ENCODE peak calls at places on chromosomes 7 and 10, in four cellular contexts. One of them, this sample, is unnamed.

GRCh38 chr7:98254951-98255610 is 3.0 kb upstream of the TECPR1 start:
- DNase-seq in fibroblast of mammary gland: no peak
- DNase-seq in heart left ventricle: no peak
- DNase-seq in progenitor cell of endocrine pancreas: no peak
- DNase-seq in this sample: no peak

GRCh38 chr10:34171957-34172527 is 643.1 kb downstream of the PARD3 start:
- DNase-seq in heart left ventricle: no peak
- DNase-seq in progenitor cell of endocrine pancreas: no peak
- DNase-seq in fibroblast of mammary gland: peak
- DNase-seq in this sample: no peak

GRCh38 chr10:69479241-69479730 is 28.0 kb downstream of the TSPAN15 start:
- DNase-seq in progenitor cell of endocrine pancreas: no peak
- DNase-seq in heart left ventricle: peak
- DNase-seq in fibroblast of mammary gland: no peak
- DNase-seq in this sample: no peak

GRCh38 chr7:23074443-23075244 is 30.9 kb upstream of the KLHL7 start:
- DNase-seq in progenitor cell of endocrine pancreas: no peak
- DNase-seq in fibroblast of mammary gland: no peak
- DNase-seq in heart left ventricle: no peak
- DNase-seq in this sample: peak

GRCh38 chr10:16945566-16945965 is 128.3 kb upstream of the RSU1 start:
- DNase-seq in fibroblast of mammary gland: peak
- DNase-seq in progenitor cell of endocrine pancreas: no peak
- DNase-seq in heart left ventricle: no peak
- DNase-seq in this sample: no peak

GRCh38 chr10:1213252-1213651 is 157.1 kb downstream of the WDR37 start:
- DNase-seq in heart left ventricle: no peak
- DNase-seq in progenitor cell of endocrine pancreas: no peak
- DNase-seq in fibroblast of mammary gland: no peak
- DNase-seq in this sample: no peak

GRCh38 chr10:30098624-30099023 is 39.2 kb upstream of the JCAD start:
- DNase-seq in heart left ventricle: no peak
- DNase-seq in fibroblast of mammary gland: peak
- DNase-seq in progenitor cell of endocrine pancreas: no peak
- DNase-seq in this sample: peak

GRCh38 chr10:132850896-132851295 is 64.9 kb upstream of the NKX6-2 start:
- DNase-seq in progenitor cell of endocrine pancreas: peak
- DNase-seq in fibroblast of mammary gland: no peak
- DNase-seq in heart left ventricle: peak
- DNase-seq in this sample: no peak

GRCh38 chr10:3067045-3067858 is at the start of gene PFKP:
- DNase-seq in fibroblast of mammary gland: no peak
- DNase-seq in heart left ventricle: peak
- DNase-seq in progenitor cell of endocrine pancreas: no peak
- DNase-seq in this sample: no peak

GRCh38 chr7:106620034-106620433 is 40.9 kb downstream of the CCDC71L start:
- DNase-seq in fibroblast of mammary gland: no peak
- DNase-seq in progenitor cell of endocrine pancreas: no peak
- DNase-seq in heart left ventricle: no peak
- DNase-seq in this sample: no peak

GRCh38 chr7:97351488-97351887 is 234.0 kb downstream of the SDHAF3 start:
- DNase-seq in fibroblast of mammary gland: no peak
- DNase-seq in progenitor cell of endocrine pancreas: no peak
- DNase-seq in heart left ventricle: no peak
- DNase-seq in this sample: no peak

GRCh38 chr10:117736655-117737054 is 194.1 kb downstream of the EMX2 start:
- DNase-seq in heart left ventricle: no peak
- DNase-seq in fibroblast of mammary gland: peak
- DNase-seq in progenitor cell of endocrine pancreas: no peak
- DNase-seq in this sample: no peak

GRCh38 chr10:8731415-8732110 is 677.1 kb downstream of the GATA3 start:
- DNase-seq in fibroblast of mammary gland: no peak
- DNase-seq in progenitor cell of endocrine pancreas: no peak
- DNase-seq in heart left ventricle: no peak
- DNase-seq in this sample: no peak

GRCh38 chr10:130859427-130859826 is 452.1 kb downstream of the TCERG1L start:
- DNase-seq in fibroblast of mammary gland: no peak
- DNase-seq in progenitor cell of endocrine pancreas: no peak
- DNase-seq in heart left ventricle: no peak
- DNase-seq in this sample: no peak

GRCh38 chr10:20598590-20598989 is 298.5 kb downstream of the NEBL start:
- DNase-seq in progenitor cell of endocrine pancreas: no peak
- DNase-seq in fibroblast of mammary gland: peak
- DNase-seq in heart left ventricle: peak
- DNase-seq in this sample: peak

GRCh38 chr7:92973964-92974363 is 137.6 kb upstream of the CDK6 start:
- DNase-seq in heart left ventricle: no peak
- DNase-seq in progenitor cell of endocrine pancreas: no peak
- DNase-seq in fibroblast of mammary gland: peak
- DNase-seq in this sample: peak

GRCh38 chr10:48557511-48558123 is 47.3 kb downstream of the ARHGAP22 start:
- DNase-seq in progenitor cell of endocrine pancreas: no peak
- DNase-seq in heart left ventricle: no peak
- DNase-seq in fibroblast of mammary gland: no peak
- DNase-seq in this sample: no peak
- TF ChIP-seq CTCF in progenitor cell of endocrine pancreas: no peak
- TF ChIP-seq CTCF in heart left ventricle: no peak
- TF ChIP-seq CTCF in fibroblast of mammary gland: no peak
- TF ChIP-seq CTCF in this sample: no peak

DNA sequence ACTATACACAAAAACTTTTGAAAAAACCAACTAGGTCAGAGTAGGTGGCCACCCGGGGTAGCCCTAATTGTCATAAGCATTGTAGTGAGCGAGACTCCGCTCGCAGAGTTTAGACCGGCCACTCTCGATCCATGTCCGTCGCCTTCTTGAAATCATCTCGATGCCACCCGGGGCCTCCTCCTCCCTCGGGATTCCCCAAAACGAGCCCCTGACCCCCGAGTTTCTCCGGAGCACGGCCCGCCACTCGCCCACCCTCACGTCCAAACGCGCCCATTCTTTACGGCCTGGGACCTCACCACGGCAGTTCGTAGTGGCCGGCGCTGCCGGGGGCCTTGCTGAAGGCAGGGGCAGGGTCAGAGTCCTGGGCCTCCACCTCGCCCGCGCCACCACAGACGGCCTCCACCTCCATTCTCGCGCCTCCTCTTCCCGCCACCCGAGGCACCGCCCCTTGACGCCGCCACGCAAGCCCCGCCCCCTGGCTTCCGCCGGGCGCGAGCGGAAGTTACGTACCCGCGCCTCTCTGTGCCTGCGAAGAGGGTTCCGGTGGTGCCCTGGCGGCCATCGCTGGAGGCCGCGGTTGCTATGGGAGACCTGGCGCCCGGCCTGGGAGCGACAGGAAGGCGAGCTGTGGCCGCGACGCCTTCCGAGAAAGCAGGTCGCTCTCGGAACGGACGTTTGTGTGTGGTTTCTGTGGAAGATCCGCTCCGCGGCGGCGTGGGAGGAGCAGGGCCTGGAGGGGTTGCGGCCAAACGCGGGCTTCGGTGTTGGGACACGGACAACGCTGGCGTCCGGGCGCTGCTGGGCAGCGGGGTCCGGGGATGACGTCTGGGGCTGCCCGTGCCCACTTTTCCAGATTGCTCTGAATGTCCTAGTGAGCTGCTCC is at the start of gene RFC2:
- DNase-seq in fibroblast of mammary gland: peak
- DNase-seq in progenitor cell of endocrine pancreas: peak
- DNase-seq in heart left ventricle: peak
- DNase-seq in this sample: peak
- TF ChIP-seq CTCF in fibroblast of mammary gland: no peak
- TF ChIP-seq CTCF in progenitor cell of endocrine pancreas: peak
- TF ChIP-seq CTCF in heart left ventricle: peak
- TF ChIP-seq CTCF in this sample: peak

DNA sequence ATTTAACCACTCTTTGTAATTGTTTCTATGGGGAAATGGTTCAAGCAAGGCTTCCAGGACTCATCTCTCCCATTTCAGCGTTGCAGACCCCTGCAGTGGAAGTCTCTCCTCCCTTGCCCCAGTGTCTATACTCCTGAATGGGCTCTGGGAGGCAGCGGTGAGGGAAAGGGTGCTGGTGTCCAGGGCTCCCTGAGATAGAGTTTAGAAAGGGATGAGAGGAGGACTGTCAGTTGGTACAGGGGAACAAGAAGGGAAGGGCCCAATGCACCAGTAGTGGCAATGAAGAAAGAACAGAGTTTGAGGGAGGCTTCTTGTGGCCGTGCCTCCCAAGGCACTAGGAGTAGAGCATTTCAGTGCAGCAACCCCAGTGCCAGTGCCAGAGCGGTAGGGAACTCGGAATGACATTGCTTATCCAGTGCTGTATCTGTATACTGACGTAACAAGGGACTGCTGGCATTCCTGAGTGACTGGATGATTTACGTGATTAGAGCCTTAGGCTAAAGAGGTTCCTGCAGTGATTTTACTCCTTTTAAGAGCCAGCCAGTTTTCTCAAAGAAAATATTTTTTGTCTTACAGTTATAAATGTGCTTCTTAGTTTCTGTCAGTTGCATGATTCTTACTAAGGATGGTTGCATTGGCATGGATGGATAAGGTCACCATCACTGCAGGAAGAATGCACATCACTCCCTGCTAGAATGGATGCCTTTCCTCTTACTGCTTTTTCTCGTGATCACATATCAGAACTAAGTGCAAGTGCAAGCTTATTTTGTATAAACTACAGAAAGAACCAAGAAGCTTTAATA is 28.0 kb downstream of the PRPF18 start:
- DNase-seq in heart left ventricle: no peak
- DNase-seq in fibroblast of mammary gland: no peak
- DNase-seq in progenitor cell of endocrine pancreas: no peak
- DNase-seq in this sample: peak
- TF ChIP-seq CTCF in heart left ventricle: no peak
- TF ChIP-seq CTCF in fibroblast of mammary gland: no peak
- TF ChIP-seq CTCF in progenitor cell of endocrine pancreas: no peak
- TF ChIP-seq CTCF in this sample: peak

DNA sequence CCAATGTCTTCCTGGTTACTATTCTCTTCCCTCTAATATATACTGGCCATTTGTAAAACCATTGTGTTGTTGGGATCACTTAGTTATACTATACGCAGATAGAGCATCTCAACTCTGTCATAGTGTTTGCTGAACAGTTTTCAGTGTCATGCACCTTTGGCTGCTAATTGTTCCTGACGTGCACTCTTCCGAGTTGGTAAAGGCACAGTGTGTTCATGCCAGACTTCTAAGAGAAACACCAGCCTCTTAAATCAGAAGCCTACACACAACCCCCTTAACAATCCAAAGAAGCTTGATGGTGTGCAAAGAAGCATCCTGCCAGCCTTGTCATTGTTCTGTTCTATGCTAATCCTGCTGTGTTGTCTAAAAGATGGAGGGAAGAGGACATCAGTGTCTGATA is 131.1 kb downstream of the MAPK8 start:
- DNase-seq in heart left ventricle: no peak
- DNase-seq in progenitor cell of endocrine pancreas: no peak
- DNase-seq in fibroblast of mammary gland: no peak
- DNase-seq in this sample: no peak
- TF ChIP-seq CTCF in heart left ventricle: no peak
- TF ChIP-seq CTCF in progenitor cell of endocrine pancreas: no peak
- TF ChIP-seq CTCF in fibroblast of mammary gland: no peak
- TF ChIP-seq CTCF in this sample: no peak

DNA sequence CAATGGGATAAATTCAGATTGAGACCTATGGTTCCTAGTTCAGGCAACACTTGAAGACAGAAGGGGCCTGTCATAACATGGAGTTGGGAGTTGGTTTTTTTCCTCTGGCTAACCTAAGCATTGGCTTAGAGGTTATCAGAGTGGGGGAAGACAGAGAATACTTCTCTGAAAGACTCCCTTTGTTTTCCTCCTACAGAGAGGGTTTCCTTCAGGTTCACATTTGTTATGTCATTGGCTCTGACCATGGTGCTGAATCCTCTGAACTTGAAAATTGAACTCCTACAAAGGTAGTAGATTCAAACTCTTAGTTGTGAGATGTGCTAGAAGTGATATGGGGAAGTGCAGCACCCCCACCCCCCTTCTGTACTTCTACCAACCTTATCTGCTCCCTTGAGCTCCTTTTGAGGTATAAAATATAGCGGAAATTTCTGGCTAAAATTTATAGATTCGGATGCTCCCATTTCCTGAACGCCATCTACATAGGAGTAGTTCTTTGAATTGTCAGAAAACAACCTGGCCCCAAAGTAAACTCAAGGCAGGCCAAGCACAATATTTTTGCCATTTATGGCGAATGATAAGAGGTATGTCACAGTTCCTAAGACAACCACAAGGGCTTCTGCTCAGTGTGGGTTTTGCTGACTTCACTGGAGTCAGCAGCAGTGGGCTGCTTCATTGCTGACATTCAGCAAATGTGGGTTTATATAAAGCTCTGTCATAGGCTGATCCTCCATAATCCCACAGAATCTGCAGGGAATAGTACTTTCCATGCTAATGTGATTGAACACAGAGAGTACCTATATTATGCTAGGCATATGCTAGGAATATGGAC is 131.6 kb upstream of the KLF14 start:
- DNase-seq in heart left ventricle: no peak
- DNase-seq in progenitor cell of endocrine pancreas: no peak
- DNase-seq in fibroblast of mammary gland: no peak
- DNase-seq in this sample: no peak
- TF ChIP-seq CTCF in heart left ventricle: no peak
- TF ChIP-seq CTCF in progenitor cell of endocrine pancreas: no peak
- TF ChIP-seq CTCF in fibroblast of mammary gland: peak
- TF ChIP-seq CTCF in this sample: no peak

DNA sequence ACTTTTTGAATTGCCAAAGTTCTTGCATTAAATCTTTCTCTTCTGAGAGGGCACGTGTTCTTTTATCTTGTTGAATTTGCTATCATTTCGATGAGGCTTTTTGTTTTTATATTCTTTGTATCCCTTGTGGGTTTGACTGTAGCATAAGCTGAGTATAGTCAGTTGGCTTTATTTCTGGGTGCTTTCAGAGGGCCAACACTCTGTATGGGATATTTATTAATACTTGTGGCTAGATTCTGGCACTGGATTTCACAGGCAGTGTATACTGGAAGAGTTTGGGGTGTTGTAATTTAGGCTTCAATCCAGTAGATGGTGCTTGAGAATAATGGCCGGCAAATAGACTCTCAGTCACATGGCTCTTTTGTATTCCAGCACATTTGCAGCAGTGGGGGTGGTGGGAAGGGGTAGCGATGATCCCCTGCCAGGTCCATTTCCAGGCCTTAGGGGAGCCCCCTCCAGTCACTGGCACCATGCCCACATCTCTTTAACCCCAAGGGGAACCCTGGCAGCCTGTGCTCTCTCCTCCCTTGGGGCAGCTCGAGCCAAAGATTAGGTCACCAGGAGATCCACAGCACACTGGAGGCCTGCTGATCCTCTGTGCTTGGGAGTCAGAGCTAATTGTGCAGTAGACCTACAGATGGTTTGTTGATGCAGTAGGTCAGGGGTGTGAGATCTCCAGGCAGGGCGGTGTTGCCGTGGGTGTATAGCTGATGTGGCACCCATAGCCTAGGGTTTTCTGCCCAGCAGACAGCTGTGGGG is 81.7 kb downstream of the PTPN20 start:
- DNase-seq in progenitor cell of endocrine pancreas: no peak
- DNase-seq in fibroblast of mammary gland: peak
- DNase-seq in heart left ventricle: no peak
- DNase-seq in this sample: peak
- TF ChIP-seq CTCF in progenitor cell of endocrine pancreas: peak
- TF ChIP-seq CTCF in fibroblast of mammary gland: peak
- TF ChIP-seq CTCF in heart left ventricle: peak
- TF ChIP-seq CTCF in this sample: peak

GRCh38 chr7:40777913-40778312 is 643.1 kb downstream of the SUGCT start:
- DNase-seq in fibroblast of mammary gland: no peak
- DNase-seq in progenitor cell of endocrine pancreas: no peak
- DNase-seq in heart left ventricle: no peak
- DNase-seq in this sample: no peak
- TF ChIP-seq CTCF in fibroblast of mammary gland: no peak
- TF ChIP-seq CTCF in progenitor cell of endocrine pancreas: no peak
- TF ChIP-seq CTCF in heart left ventricle: no peak
- TF ChIP-seq CTCF in this sample: no peak

This sample was measured in astrocyte of the spinal cord.